ENCODE peak calls at places on chromosomes 2 and 18, in four cellular contexts. One of them, this sample, is unnamed.

GRCh38 chr2:64727843-64728463 is 74.2 kb upstream of the SERTAD2 start:
- DNase-seq in A549: no peak
- DNase-seq in WTC11: no peak
- DNase-seq in HepG2: no peak
- DNase-seq in this sample: no peak

GRCh38 chr2:239947361-239948045 is 77.6 kb downstream of the NDUFA10 start:
- DNase-seq in A549: no peak
- DNase-seq in WTC11: no peak
- DNase-seq in HepG2: no peak
- DNase-seq in this sample: no peak

GRCh38 chr2:31901900-31902299 is 108.9 kb downstream of the MEMO1 start:
- DNase-seq in A549: no peak
- DNase-seq in WTC11: no peak
- DNase-seq in HepG2: no peak
- DNase-seq in this sample: no peak

GRCh38 chr18:46518438-46518837 is 138.6 kb downstream of the LOXHD1 start:
- DNase-seq in A549: no peak
- DNase-seq in WTC11: peak
- DNase-seq in HepG2: peak
- DNase-seq in this sample: no peak

GRCh38 chr2:152962446-152962845 is 244.0 kb downstream of the ARL6IP6 start:
- DNase-seq in A549: no peak
- DNase-seq in WTC11: no peak
- DNase-seq in HepG2: no peak
- DNase-seq in this sample: no peak

GRCh38 chr2:66897181-66897580 is 462.3 kb downstream of the MEIS1 start:
- DNase-seq in A549: no peak
- DNase-seq in WTC11: no peak
- DNase-seq in HepG2: no peak
- DNase-seq in this sample: no peak

GRCh38 chr2:98907966-98908905 is 27.8 kb downstream of the CRACDL start:
- DNase-seq in A549: no peak
- DNase-seq in WTC11: no peak
- DNase-seq in HepG2: no peak
- DNase-seq in this sample: no peak

GRCh38 chr2:147630585-147630984 is 214.2 kb upstream of the ACVR2A start:
- DNase-seq in A549: no peak
- DNase-seq in WTC11: no peak
- DNase-seq in HepG2: no peak
- DNase-seq in this sample: no peak

GRCh38 chr18:79613186-79613931 is 66.2 kb upstream of the CTDP1 start:
- DNase-seq in A549: no peak
- DNase-seq in WTC11: no peak
- DNase-seq in HepG2: no peak
- DNase-seq in this sample: no peak

GRCh38 chr2:3377279-3377611 is 373 bp downstream of the EIPR1 start:
- DNase-seq in A549: peak
- DNase-seq in WTC11: no peak
- DNase-seq in HepG2: peak
- DNase-seq in this sample: peak

GRCh38 chr2:118842687-118843491 is 4.6 kb downstream of the EN1 start:
- DNase-seq in A549: no peak
- DNase-seq in WTC11: no peak
- DNase-seq in HepG2: no peak
- DNase-seq in this sample: no peak

GRCh38 chr18:78527984-78528383 is 451.6 kb upstream of the SALL3 start:
- DNase-seq in A549: no peak
- DNase-seq in WTC11: no peak
- DNase-seq in HepG2: no peak
- DNase-seq in this sample: no peak

GRCh38 chr2:206804326-206804725 is 38.9 kb downstream of the FASTKD2 start:
- DNase-seq in A549: no peak
- DNase-seq in WTC11: no peak
- DNase-seq in HepG2: no peak
- DNase-seq in this sample: no peak

GRCh38 chr2:238638982-238639341 is 208.9 kb upstream of the TWIST2 start:
- DNase-seq in A549: no peak
- DNase-seq in WTC11: no peak
- DNase-seq in HepG2: no peak
- DNase-seq in this sample: no peak

GRCh38 chr2:190110699-190111098 is 48.2 kb upstream of the MSTN start:
- DNase-seq in A549: no peak
- DNase-seq in WTC11: no peak
- DNase-seq in HepG2: no peak
- DNase-seq in this sample: no peak

GRCh38 chr2:11639503-11639902 is 30.5 kb downstream of the NTSR2 start:
- DNase-seq in A549: no peak
- DNase-seq in WTC11: no peak
- DNase-seq in HepG2: no peak
- DNase-seq in this sample: no peak

GRCh38 chr2:61575447-61575859 is 37.3 kb upstream of the XPO1 start:
- DNase-seq in A549: no peak
- DNase-seq in WTC11: no peak
- DNase-seq in HepG2: no peak
- DNase-seq in this sample: peak

GRCh38 chr2:77397763-77398162 is 124.4 kb downstream of the LRRTM4 start:
- DNase-seq in A549: no peak
- DNase-seq in WTC11: no peak
- DNase-seq in HepG2: no peak
- DNase-seq in this sample: no peak

GRCh38 chr2:207239222-207239674 is 73.5 kb upstream of the KLF7 start:
- DNase-seq in A549: no peak
- DNase-seq in WTC11: no peak
- DNase-seq in HepG2: no peak
- DNase-seq in this sample: peak

GRCh38 chr18:58866261-58867232 is 1.9 kb downstream of the ZNF532 start:
- DNase-seq in A549: no peak
- DNase-seq in WTC11: no peak
- DNase-seq in HepG2: no peak
- DNase-seq in this sample: no peak

GRCh38 chr18:58247363-58247834 is 203.4 kb downstream of the NEDD4L start:
- DNase-seq in A549: no peak
- DNase-seq in WTC11: peak
- DNase-seq in HepG2: no peak
- DNase-seq in this sample: no peak

GRCh38 chr2:62412347-62412742 is 93.7 kb downstream of the TMEM17 start:
- DNase-seq in A549: no peak
- DNase-seq in WTC11: no peak
- DNase-seq in HepG2: no peak
- DNase-seq in this sample: no peak

GRCh38 chr2:201768918-201769317 is 11.8 kb downstream of the ALS2 start:
- DNase-seq in A549: no peak
- DNase-seq in WTC11: no peak
- DNase-seq in HepG2: no peak
- DNase-seq in this sample: no peak

GRCh38 chr2:126650994-126651393 is 5.0 kb upstream of the GYPC start:
- DNase-seq in A549: no peak
- DNase-seq in WTC11: no peak
- DNase-seq in HepG2: no peak
- DNase-seq in this sample: peak

GRCh38 chr2:153823880-153824279 is 47.8 kb upstream of the GALNT13 start:
- DNase-seq in A549: no peak
- DNase-seq in WTC11: no peak
- DNase-seq in HepG2: no peak
- DNase-seq in this sample: no peak

GRCh38 chr2:58923869-58924268 is 682.7 kb upstream of the FANCL start:
- DNase-seq in A549: no peak
- DNase-seq in WTC11: no peak
- DNase-seq in HepG2: no peak
- DNase-seq in this sample: no peak

GRCh38 chr2:65602851-65603250 is 170.5 kb upstream of the SPRED2 start:
- DNase-seq in A549: no peak
- DNase-seq in WTC11: no peak
- DNase-seq in HepG2: no peak
- DNase-seq in this sample: no peak

DNA sequence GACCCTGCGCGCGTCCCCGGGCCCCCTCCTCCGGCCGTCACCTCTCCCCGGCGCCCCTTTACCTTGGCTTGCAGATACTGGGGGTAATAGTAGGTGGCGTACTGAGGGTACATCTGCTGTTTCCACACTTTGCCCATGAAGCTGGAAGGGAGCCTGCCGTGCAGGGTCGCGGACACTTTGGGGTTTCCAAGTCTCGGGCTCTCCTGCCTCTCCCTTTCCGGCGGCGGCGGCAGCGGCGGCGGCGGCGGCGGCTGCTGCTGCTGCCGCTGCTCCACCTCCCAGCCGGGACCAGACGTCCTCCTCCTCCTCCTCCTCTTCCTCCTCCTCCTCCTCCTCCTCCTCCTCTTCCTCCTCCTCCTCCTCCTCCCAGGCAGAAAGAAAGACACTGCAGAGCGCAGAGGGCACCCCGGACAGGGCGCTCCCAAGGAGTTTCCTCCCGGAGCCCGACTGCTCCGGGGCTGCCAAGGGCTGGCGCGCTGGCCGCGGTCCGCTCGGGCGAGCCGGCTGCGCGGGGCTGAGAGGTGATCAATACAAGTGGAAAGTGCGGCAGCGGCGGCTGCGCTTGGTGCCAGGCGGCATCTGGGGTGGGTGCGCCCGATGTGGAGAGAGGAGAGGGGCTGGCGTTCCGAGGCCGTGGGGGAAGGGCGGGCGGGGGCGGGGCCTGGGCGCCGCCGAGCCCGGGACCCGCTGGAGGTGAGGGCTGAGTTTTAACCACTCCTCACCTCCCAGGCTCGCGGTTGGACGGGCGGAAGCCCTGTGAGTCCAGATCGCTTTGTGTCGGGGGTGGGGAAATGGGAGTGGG is at the start of gene RBMS1:
- DNase-seq in A549: peak
- DNase-seq in WTC11: peak
- DNase-seq in HepG2: peak
- DNase-seq in this sample: peak
- TF ChIP-seq NR3C1 in A549: no peak
- TF ChIP-seq NR3C1 in WTC11: no peak
- TF ChIP-seq NR3C1 in HepG2: peak
- TF ChIP-seq NR3C1 in this sample: no peak

GRCh38 chr18:67260841-67261240 is 255.7 kb downstream of the DSEL start:
- DNase-seq in A549: no peak
- DNase-seq in WTC11: no peak
- DNase-seq in HepG2: no peak
- DNase-seq in this sample: no peak
- TF ChIP-seq NR3C1 in A549: no peak
- TF ChIP-seq NR3C1 in WTC11: no peak
- TF ChIP-seq NR3C1 in HepG2: no peak
- TF ChIP-seq NR3C1 in this sample: no peak

GRCh38 chr18:3984163-3984757 is 470.8 kb downstream of the DLGAP1 start:
- DNase-seq in A549: no peak
- DNase-seq in WTC11: no peak
- DNase-seq in HepG2: no peak
- DNase-seq in this sample: no peak

GRCh38 chr18:3985664-3986063 is 469.4 kb downstream of the DLGAP1 start:
- DNase-seq in A549: no peak
- DNase-seq in WTC11: no peak
- DNase-seq in HepG2: no peak
- DNase-seq in this sample: no peak

GRCh38 chr18:3985030-3985429 is 470.1 kb downstream of the DLGAP1 start:
- DNase-seq in A549: no peak
- DNase-seq in WTC11: no peak
- DNase-seq in HepG2: no peak
- DNase-seq in this sample: no peak

GRCh38 chr18:3982541-3982940 is 472.6 kb downstream of the DLGAP1 start:
- DNase-seq in A549: no peak
- DNase-seq in WTC11: no peak
- DNase-seq in HepG2: no peak
- DNase-seq in this sample: no peak

GRCh38 chr18:3983351-3983969 is 471.6 kb downstream of the DLGAP1 start:
- DNase-seq in A549: peak
- DNase-seq in WTC11: no peak
- DNase-seq in HepG2: no peak
- DNase-seq in this sample: no peak
- TF ChIP-seq NR3C1 in A549: no peak
- TF ChIP-seq NR3C1 in WTC11: no peak
- TF ChIP-seq NR3C1 in HepG2: no peak
- TF ChIP-seq NR3C1 in this sample: no peak

GRCh38 chr2:241120440-241120839 is 18.4 kb upstream of the MTERF4 start:
- DNase-seq in A549: no peak
- DNase-seq in WTC11: no peak
- DNase-seq in HepG2: no peak
- DNase-seq in this sample: no peak

GRCh38 chr2:241118727-241119505 is 16.8 kb upstream of the MTERF4 start:
- DNase-seq in A549: no peak
- DNase-seq in WTC11: no peak
- DNase-seq in HepG2: no peak
- DNase-seq in this sample: no peak

GRCh38 chr2:241115361-241115760 is 13.3 kb upstream of the MTERF4 start:
- DNase-seq in A549: no peak
- DNase-seq in WTC11: no peak
- DNase-seq in HepG2: no peak
- DNase-seq in this sample: no peak

GRCh38 chr2:241114836-241115235 is 12.7 kb upstream of the MTERF4 start:
- DNase-seq in A549: no peak
- DNase-seq in WTC11: no peak
- DNase-seq in HepG2: no peak
- DNase-seq in this sample: no peak

GRCh38 chr2:241116606-241117560 is 14.8 kb upstream of the MTERF4 start:
- DNase-seq in A549: no peak
- DNase-seq in WTC11: no peak
- DNase-seq in HepG2: no peak
- DNase-seq in this sample: no peak
- TF ChIP-seq NR3C1 in A549: no peak
- TF ChIP-seq NR3C1 in WTC11: no peak
- TF ChIP-seq NR3C1 in HepG2: no peak
- TF ChIP-seq NR3C1 in this sample: no peak

DNA sequence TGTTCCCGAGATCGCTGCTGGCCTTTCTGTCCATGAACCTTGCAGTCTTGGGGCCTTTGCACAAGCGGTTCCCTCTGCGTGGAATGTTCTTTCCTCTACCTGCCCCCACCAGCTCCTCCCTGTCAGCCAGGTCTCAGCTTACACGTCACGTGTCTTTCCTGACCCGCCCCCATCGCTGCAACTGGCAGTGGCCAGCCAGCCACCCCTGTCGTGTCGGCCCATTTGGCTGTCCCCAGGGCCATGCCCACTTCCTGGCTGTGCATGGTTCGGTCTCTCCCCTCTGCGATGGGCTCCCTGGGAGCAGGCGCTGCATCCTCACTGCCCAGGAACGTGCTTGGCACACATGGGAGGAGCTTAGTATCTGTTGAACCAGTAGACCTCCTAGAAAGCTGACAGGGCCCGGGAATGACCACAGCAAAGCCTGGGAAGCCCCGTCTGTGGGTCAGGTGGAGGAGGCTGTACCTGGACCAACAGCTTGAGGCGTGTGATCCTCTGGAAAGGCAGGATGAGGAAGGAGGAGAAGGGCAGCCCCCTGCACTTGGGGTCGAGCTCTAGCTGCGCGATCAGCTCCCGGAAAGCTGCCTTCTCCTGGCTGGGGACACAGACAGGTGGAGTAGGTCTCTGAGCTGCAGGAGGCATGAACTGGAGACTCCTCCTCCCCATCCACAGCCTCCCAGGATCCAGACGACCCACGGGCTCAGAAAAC is 21.0 kb downstream of the SNORC start:
- DNase-seq in A549: no peak
- DNase-seq in WTC11: peak
- DNase-seq in HepG2: no peak
- DNase-seq in this sample: peak
- TF ChIP-seq NR3C1 in A549: no peak
- TF ChIP-seq NR3C1 in WTC11: no peak
- TF ChIP-seq NR3C1 in HepG2: no peak
- TF ChIP-seq NR3C1 in this sample: no peak

GRCh38 chr18:56322403-56322802 is 316.0 kb downstream of the TXNL1 start:
- DNase-seq in A549: no peak
- DNase-seq in WTC11: no peak
- DNase-seq in HepG2: no peak
- DNase-seq in this sample: no peak
- TF ChIP-seq NR3C1 in A549: no peak
- TF ChIP-seq NR3C1 in WTC11: no peak
- TF ChIP-seq NR3C1 in HepG2: no peak
- TF ChIP-seq NR3C1 in this sample: no peak